ENCODE peak calls at places on chromosomes 6 and 20, in ten cellular contexts. M is fibroblast of lung; T is stomach; S is heart right ventricle; K is A673; Y is CD8-positive, alpha-beta T cell; G is upper lobe of right lung; Q is heart left ventricle; C is endodermal cell; Z is tibial nerve. I is an unnamed sample.
A peak's percentile ranks its signal among the peaks of the same experiment; 100 is the strongest.

GRCh38 chr20:62063601-62063980 is 2.1 kb downstream of the TAF4 start:
- DNase-seq in M (peak; percentile 51), T (no peak), S (no peak), K (peak; percentile 55), Y (no peak), G (peak; percentile 64), Q (no peak), C (peak; percentile 71), Z (no peak), I (peak; percentile 45)

GRCh38 chr6:32982702-32983492 is 14.5 kb downstream of the BRD2 start:
- DNase-seq in M (no peak), T (peak; percentile 48), S (no peak), K (no peak), Y (no peak), G (no peak), Q (no peak), C (no peak), Z (no peak), I (no peak)

GRCh38 chr20:36644032-36644712 is 1.8 kb downstream of the SLA2 start:
- DNase-seq in M (no peak), T (no peak), S (no peak), K (no peak), Y (peak; percentile 20), G (peak; percentile 60), Q (no peak), C (no peak), Z (no peak), I (no peak)

GRCh38 chr6:97246842-97247241 is 36.2 kb downstream of the MMS22L start:
- DNase-seq in M (no peak), T (no peak), S (no peak), K (no peak), Y (no peak), G (no peak), Q (no peak), C (no peak), Z (no peak), I (no peak)

GRCh38 chr20:51417245-51417560 is 125.3 kb downstream of the NFATC2 start:
- DNase-seq in M (no peak), T (no peak), S (no peak), K (no peak), Y (no peak), G (no peak), Q (no peak), C (no peak), Z (no peak), I (no peak)

GRCh38 chr6:118710616-118711015 is 59.2 kb upstream of the CEP85L start:
- DNase-seq in M (no peak), T (no peak), S (no peak), K (no peak), Y (no peak), G (no peak), Q (no peak), C (no peak), Z (no peak), I (no peak)

GRCh38 chr20:37845261-37845681 is 57.7 kb upstream of the VSTM2L start:
- DNase-seq in M (no peak), T (peak; percentile 28), S (peak; percentile 58), K (peak; percentile 14), Y (no peak), G (no peak), Q (peak; percentile 30), C (peak; percentile 79), Z (no peak), I (peak; percentile 86)

GRCh38 chr20:868279-868678 is 34.8 kb downstream of the FAM110A start:
- DNase-seq in M (no peak), T (no peak), S (no peak), K (no peak), Y (no peak), G (no peak), Q (no peak), C (no peak), Z (no peak), I (no peak)

GRCh38 chr6:47152666-47153065 is 110.5 kb upstream of the ADGRF1 start:
- DNase-seq in M (no peak), T (no peak), S (no peak), K (no peak), Y (no peak), G (no peak), Q (no peak), C (no peak), Z (no peak), I (no peak)

GRCh38 chr6:47407295-47408281 is 70.0 kb upstream of the CD2AP start:
- DNase-seq in M (peak; percentile 40), T (no peak), S (no peak), K (no peak), Y (no peak), G (no peak), Q (no peak), C (no peak), Z (no peak), I (no peak)

GRCh38 chr6:138431276-138432062 is 27.4 kb downstream of the HEBP2 start:
- DNase-seq in M (no peak), T (no peak), S (no peak), K (no peak), Y (no peak), G (no peak), Q (no peak), C (no peak), Z (no peak), I (no peak)

GRCh38 chr6:30787954-30788353 is 43.6 kb upstream of the IER3 start:
- DNase-seq in M (no peak), T (no peak), S (no peak), K (no peak), Y (no peak), G (no peak), Q (no peak), C (no peak), Z (no peak), I (no peak)

GRCh38 chr6:105120570-105120969 is 59.2 kb downstream of the POPDC3 start:
- DNase-seq in M (no peak), T (no peak), S (no peak), K (no peak), Y (no peak), G (no peak), Q (no peak), C (no peak), Z (no peak), I (no peak)

GRCh38 chr6:137084865-137085617 is 40.3 kb upstream of the IL20RA start:
- DNase-seq in M (no peak), T (no peak), S (no peak), K (no peak), Y (no peak), G (no peak), Q (no peak), C (no peak), Z (no peak), I (no peak)

GRCh38 chr20:32466739-32467505 is 108.8 kb downstream of the ASXL1 start:
- DNase-seq in M (no peak), T (no peak), S (no peak), K (no peak), Y (no peak), G (no peak), Q (no peak), C (no peak), Z (no peak), I (no peak)

GRCh38 chr20:1711826-1712601 is 54.4 kb upstream of the SIRPG start:
- DNase-seq in M (no peak), T (no peak), S (no peak), K (peak; percentile 20), Y (no peak), G (no peak), Q (no peak), C (no peak), Z (no peak), I (peak; percentile 27)

GRCh38 chr20:15923030-15923776 is 650.0 kb downstream of the KIF16B start:
- DNase-seq in M (no peak), T (no peak), S (no peak), K (no peak), Y (no peak), G (no peak), Q (no peak), C (no peak), Z (no peak), I (no peak)

DNA sequence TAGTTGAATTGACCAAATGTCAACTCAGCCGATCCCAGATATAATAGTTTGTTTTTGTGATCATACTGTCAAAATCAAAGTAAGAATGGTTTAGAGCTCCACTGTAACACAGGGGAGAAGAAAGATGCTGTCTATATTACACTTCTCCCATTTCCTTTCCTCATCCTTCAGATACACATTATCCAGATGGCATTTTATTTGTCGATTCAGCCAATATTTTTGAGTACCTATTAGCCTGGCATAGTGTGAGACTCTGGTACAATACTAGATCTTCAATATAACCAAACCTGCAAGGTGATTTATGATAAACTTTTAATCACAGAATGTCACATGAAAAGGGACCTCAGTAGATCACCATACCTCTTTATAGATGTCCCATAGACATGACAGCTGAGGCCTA is 1.7 kb downstream of the FBXO9 start:
- DNase-seq in M (no peak), T (no peak), S (no peak), K (no peak), Y (no peak), G (no peak), Q (no peak), C (no peak), Z (no peak), I (no peak)
- H3K27ac ChIP-seq in M (no peak overlapping the region), T (peak overlapping the region; percentile 91), S (peak overlapping the region; percentile 93), K (no peak overlapping the region), Y (no peak overlapping the region), G (no peak overlapping the region), Q (no peak overlapping the region), C (no peak overlapping the region), Z (peak overlapping the region; percentile 98), I (no peak overlapping the region)

GRCh38 chr6:29499704-29500103 is 11.9 kb upstream of the MAS1L start:
- DNase-seq in M (no peak), T (no peak), S (no peak), K (no peak), Y (no peak), G (no peak), Q (no peak), C (peak; percentile 13), Z (no peak), I (no peak)
- H3K36me3 ChIP-seq in M (no peaks in the 10 kb centered on the region), T (no peaks in the 10 kb centered on the region), S (no peaks in the 10 kb centered on the region), K (no peaks in the 10 kb centered on the region), Y (no peaks in the 10 kb centered on the region), G (no peaks in the 10 kb centered on the region), Q (no peaks in the 10 kb centered on the region), C (no peaks in the 10 kb centered on the region), Z (no peaks in the 10 kb centered on the region), I (no peaks in the 10 kb centered on the region)

GRCh38 chr20:9319687-9320384 is 194.6 kb upstream of the LAMP5 start:
- DNase-seq in M (peak; percentile 30), T (no peak), S (no peak), K (peak; percentile 12), Y (no peak), G (no peak), Q (no peak), C (no peak), Z (no peak), I (no peak)

GRCh38 chr20:9329356-9330092 is 184.9 kb upstream of the LAMP5 start:
- DNase-seq in M (no peak), T (no peak), S (no peak), K (no peak), Y (no peak), G (no peak), Q (no peak), C (no peak), Z (no peak), I (no peak)

GRCh38 chr20:9323622-9324021 is 190.8 kb upstream of the LAMP5 start:
- DNase-seq in M (no peak), T (no peak), S (no peak), K (peak; percentile 27), Y (no peak), G (no peak), Q (no peak), C (peak; percentile 81), Z (no peak), I (peak; percentile 27)
- TF ChIP-seq CTCF in M (peak; percentile 56), T (no peak), S (peak; percentile 21), K (peak; percentile 50), Y (no peak), G (peak; percentile 22), Q (no peak), C (peak; percentile 77), Z (no peak), I (peak; percentile 54)

GRCh38 chr6:109240370-109241084 is 141.7 kb downstream of the CD164 start:
- DNase-seq in M (no peak), T (no peak), S (no peak), K (no peak), Y (no peak), G (no peak), Q (no peak), C (no peak), Z (no peak), I (no peak)
- H3K27ac ChIP-seq in M (no peak overlapping the region), T (peak overlapping the region; percentile 3), S (peak overlapping the region; percentile 61), K (no peak overlapping the region), Y (no peak overlapping the region), G (peak overlapping the region; percentile 42), Q (peak overlapping the region; percentile 33), C (no peak overlapping the region), Z (no peak overlapping the region), I (no peak overlapping the region)

I was measured in cardiac muscle cell.